ENCODE peak calls at places on chromosomes 7 and 10, in five cellular contexts. F is T-helper 9 cell; G is CD8-positive, alpha-beta T cell; P is amniotic stem cell; U is BJ. J is an unnamed sample.

GRCh38 chr7:2519119-2519930 is at the start of gene LFNG:
- DNase-seq in F (peak; percentile 76), U (peak; percentile 35), G (peak; percentile 78), P (peak; percentile 67), J (peak; percentile 87)

GRCh38 chr7:2312272-2312929 is 1.8 kb downstream of the SNX8 start:
- DNase-seq in P (no peak), F (no peak), G (no peak), U (no peak), J (no peak)

GRCh38 chr7:94223375-94224084 is 171.2 kb upstream of the COL1A2 start:
- DNase-seq in U (no peak), P (peak; percentile 31), F (no peak), G (no peak), J (peak; percentile 73)

GRCh38 chr7:111711426-111712065 is 149.3 kb upstream of the IMMP2L start:
- DNase-seq in U (no peak), P (no peak), G (no peak), F (no peak), J (no peak)

GRCh38 chr10:59064759-59065498 is 111.5 kb upstream of the PHYHIPL start:
- DNase-seq in G (no peak), F (no peak), U (no peak), P (no peak), J (no peak)

GRCh38 chr7:147282204-147282603 is 1165.6 kb downstream of the CNTNAP2 start:
- DNase-seq in U (no peak), G (no peak), P (no peak), F (no peak), J (no peak)

GRCh38 chr10:70678757-70679489 is 6.6 kb downstream of the ADAMTS14 start:
- DNase-seq in U (no peak), P (no peak), G (no peak), F (no peak), J (peak; percentile 34)

GRCh38 chr7:55509322-55509721 is 63.0 kb downstream of the VOPP1 start:
- DNase-seq in P (no peak), G (no peak), F (no peak), U (no peak), J (peak; percentile 88)

J was measured in fibroblast of villous mesenchyme.